ENCODE peak calls at places on chromosome 13, in four cellular contexts. J is activated B cell treated with CpG ODN at 0.5 μM for 24 hours, H is nucleus accumbens, W is kidney epithelial cell. N is an unnamed sample.

GRCh38 chr13:113630804-113631203 is 27.2 kb downstream of the ATP4B start:
- DNase-seq in H (no peak), J (no peak), W (no peak), N (no peak)

GRCh38 chr13:93620366-93620765 is 393.8 kb downstream of the GPC6 start:
- DNase-seq in J (no peak), W (no peak), H (no peak), N (no peak)

GRCh38 chr13:94708031-94708571 is 4.2 kb downstream of the SOX21 start:
- DNase-seq in J (no peak), H (peak), W (no peak), N (no peak)

GRCh38 chr13:26047040-26047439 is 4.8 kb downstream of the SHISA2 start:
- DNase-seq in W (no peak), H (no peak), J (no peak), N (no peak)

GRCh38 chr13:27979765-27980279 is 8.7 kb downstream of the URAD start:
- DNase-seq in W (no peak), H (no peak), J (no peak), N (no peak)

GRCh38 chr13:26693749-26694463 is 66.7 kb downstream of the GPR12 start:
- DNase-seq in H (no peak), W (no peak), J (no peak), N (no peak)

GRCh38 chr13:44768775-44769578 is 192.8 kb upstream of the TSC22D1 start:
- DNase-seq in J (no peak), W (no peak), H (no peak), N (no peak)

GRCh38 chr13:24086642-24087041 is 73.9 kb upstream of the SPATA13 start:
- DNase-seq in W (no peak), J (no peak), H (no peak), N (no peak)

GRCh38 chr13:40749327-40749726 is 21.7 kb downstream of the MRPS31 start:
- DNase-seq in W (no peak), J (no peak), H (no peak), N (no peak)

GRCh38 chr13:92657565-92657964 is 569.0 kb upstream of the GPC6 start:
- DNase-seq in W (no peak), J (no peak), H (no peak), N (no peak)

GRCh38 chr13:47796816-47797215 is 204.3 kb downstream of the SUCLA2 start:
- DNase-seq in J (no peak), W (no peak), H (no peak), N (no peak)

GRCh38 chr13:37313383-37313782 is 207.9 kb upstream of the CSNK1A1L start:
- DNase-seq in J (no peak), W (no peak), H (no peak), N (peak)

N was measured in ELR.